ENCODE peak calls at places on chromosome 1, in four cellular contexts. X is amygdala; Y is DMS53; M is stimulated activated CD4-positive, alpha-beta T cell treated with anti-CD3 and anti-CD28 coated beads, Interleukin-4, amount 100 ng/mL, for 24 hours. Q is an unnamed sample.

GRCh38 chr1:107874221-107874620 is 90.8 kb downstream of the VAV3 start:
- DNase-seq in Y (no peak), M (no peak), X (no peak), Q (no peak)

GRCh38 chr1:184311580-184311979 is 75.2 kb upstream of the C1orf21 start:
- DNase-seq in Y (no peak), X (no peak), M (no peak), Q (no peak)

GRCh38 chr1:53195913-53196484 is 625 bp upstream of the CPT2 start:
- DNase-seq in X (no peak), Y (peak), M (no peak), Q (no peak)

GRCh38 chr1:219639843-219640606 is 27.1 kb upstream of the ZC3H11B start:
- DNase-seq in Y (no peak), X (no peak), M (no peak), Q (no peak)

GRCh38 chr1:27872802-27873665 is 690 bp downstream of the THEMIS2 start:
- DNase-seq in X (no peak), M (peak), Y (peak), Q (no peak)

GRCh38 chr1:10943991-10944730 is 68.3 kb upstream of the TARDBP start:
- DNase-seq in M (no peak), Y (peak), X (no peak), Q (peak)

GRCh38 chr1:167668108-167668507 is 38.1 kb downstream of the RCSD1 start:
- DNase-seq in M (no peak), Y (no peak), X (no peak), Q (no peak)

GRCh38 chr1:230149751-230150584 is 82.9 kb downstream of the GALNT2 start:
- DNase-seq in M (no peak), Y (no peak), X (no peak), Q (no peak)